ENCODE peak calls at places on chromosomes 13 and 19, in nine cellular contexts. X is IMR-90, E is AG04450, Y is upper lobe of right lung, F is chondrocyte, M is GM13977, H is endothelial cell of umbilical vein, C is neural progenitor cell, G is cardiac fibroblast. P is an unnamed sample.

GRCh38 chr19:32406161-32407003 is 812 bp downstream of the DPY19L3 start:
- DNase-seq in X (no peak), E (no peak), Y (no peak), F (no peak), M (no peak), H (peak), C (peak), G (no peak), P (no peak)

GRCh38 chr13:42548731-42549554 is 25.0 kb upstream of the TNFSF11 start:
- DNase-seq in X (no peak), E (no peak), Y (no peak), F (no peak), M (peak), H (peak), C (no peak), G (peak), P (peak)

GRCh38 chr13:30997697-30998547 is 65.5 kb downstream of the TEX26 start:
- DNase-seq in X (no peak), E (no peak), Y (no peak), F (no peak), M (no peak), H (no peak), C (no peak), G (no peak), P (no peak)

GRCh38 chr13:76667551-76667950 is 218.7 kb downstream of the KCTD12 start:
- DNase-seq in X (peak), E (peak), Y (no peak), F (no peak), M (no peak), H (peak), C (no peak), G (peak), P (no peak)

GRCh38 chr19:10516671-10517286 is 468 bp downstream of the S1PR5 start:
- DNase-seq in X (no peak), E (no peak), Y (no peak), F (no peak), M (peak), H (no peak), C (no peak), G (peak), P (no peak)

GRCh38 chr19:18541992-18542935 is 1.1 kb downstream of the FKBP8 start:
- DNase-seq in X (no peak), E (no peak), Y (no peak), F (no peak), M (peak), H (no peak), C (peak), G (peak), P (no peak)

GRCh38 chr13:29497137-29497654 is 98.3 kb downstream of the SLC7A1 start:
- DNase-seq in X (peak), E (peak), Y (peak), F (no peak), M (no peak), H (no peak), C (peak), G (peak), P (no peak)

GRCh38 chr13:63297162-63297561 is 1881.5 kb upstream of the PCDH20 start:
- DNase-seq in X (no peak), E (no peak), Y (no peak), F (no peak), M (no peak), H (no peak), C (no peak), G (no peak), P (no peak)

GRCh38 chr19:12664406-12665280 is 1.9 kb downstream of the MAN2B1 start:
- DNase-seq in X (no peak), E (no peak), Y (no peak), F (no peak), M (no peak), H (no peak), C (peak), G (peak), P (no peak)

GRCh38 chr13:110714798-110715394 is 1.4 kb downstream of the ING1 start:
- DNase-seq in X (peak), E (no peak), Y (peak), F (no peak), M (no peak), H (no peak), C (peak), G (peak), P (no peak)

GRCh38 chr13:112781881-112782361 is 92.1 kb downstream of the ATP11A start:
- DNase-seq in X (no peak), E (no peak), Y (peak), F (no peak), M (no peak), H (peak), C (no peak), G (no peak), P (no peak)

GRCh38 chr13:102293723-102294122 is 108.1 kb downstream of the FGF14 start:
- DNase-seq in X (no peak), E (no peak), Y (no peak), F (no peak), M (no peak), H (no peak), C (no peak), G (no peak), P (no peak)

GRCh38 chr13:40095695-40096356 is 440.4 kb downstream of the COG6 start:
- DNase-seq in X (no peak), E (no peak), Y (no peak), F (no peak), M (no peak), H (no peak), C (peak), G (no peak), P (no peak)
- TF ChIP-seq CTCF in X (no peak), E (no peak), Y (no peak), F (no peak), M (no peak), H (no peak), C (no peak), G (no peak), P (no peak)

GRCh38 chr13:109682534-109683244 is 103.7 kb downstream of the IRS2 start:
- DNase-seq in X (no peak), E (no peak), Y (no peak), F (no peak), M (no peak), H (no peak), C (no peak), G (no peak), P (no peak)
- TF ChIP-seq CTCF in X (no peak), E (no peak), Y (no peak), F (no peak), M (no peak), H (no peak), C (no peak), G (no peak), P (no peak)

DNA sequence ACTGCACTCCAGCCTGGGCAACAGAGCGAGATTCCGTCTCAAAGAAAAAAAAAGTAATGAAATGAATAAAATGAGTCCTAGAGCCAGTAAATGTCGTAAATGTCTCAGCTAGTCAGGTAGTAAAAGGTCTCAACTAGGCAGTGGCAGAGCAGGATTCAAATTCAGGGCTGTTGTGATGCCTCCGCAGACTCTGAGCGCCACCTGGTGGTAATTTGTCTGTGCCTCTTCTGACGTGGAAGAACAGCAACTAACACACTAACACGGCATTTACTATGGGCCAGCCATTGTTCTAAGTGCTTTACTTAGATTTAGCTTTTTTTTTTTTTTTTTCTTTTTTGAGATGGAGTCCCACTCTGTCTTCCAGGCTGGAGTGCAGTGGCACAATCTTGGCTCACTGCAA is 30.2 kb downstream of the CYP2F1 start:
- DNase-seq in X (peak), E (peak), Y (peak), F (no peak), M (peak), H (peak), C (peak), G (peak), P (peak)
- TF ChIP-seq CTCF in X (peak), E (peak), Y (peak), F (peak), M (peak), H (peak), C (peak), G (peak), P (peak)

DNA sequence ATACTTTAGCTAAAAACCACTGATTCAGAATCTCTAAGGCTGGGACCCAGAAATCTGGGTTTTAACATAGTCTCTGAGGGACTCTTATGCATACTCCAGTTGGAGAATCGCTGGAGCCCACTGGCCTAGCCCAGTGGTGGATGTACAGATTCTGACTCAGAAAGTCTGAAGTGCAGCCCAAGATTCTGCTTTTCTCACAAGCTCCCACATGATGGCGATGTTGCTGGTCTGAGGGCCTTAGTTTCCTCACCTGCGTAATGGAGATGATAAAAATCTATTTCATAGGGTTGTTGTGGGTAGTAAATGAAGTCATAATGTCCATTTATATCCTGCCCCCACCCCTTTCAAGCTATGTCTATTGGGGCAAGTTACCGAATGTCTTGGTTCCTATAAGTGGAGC is 7.7 kb upstream of the CDADC1 start:
- DNase-seq in X (peak), E (no peak), Y (no peak), F (no peak), M (no peak), H (peak), C (peak), G (peak), P (no peak)
- TF ChIP-seq CTCF in X (peak), E (peak), Y (peak), F (peak), M (peak), H (peak), C (peak), G (peak), P (peak)

GRCh38 chr13:50994651-50995050 is 85.1 kb downstream of the RNASEH2B start:
- DNase-seq in X (no peak), E (no peak), Y (no peak), F (no peak), M (no peak), H (no peak), C (no peak), G (no peak), P (no peak)
- TF ChIP-seq CTCF in X (no peak), E (no peak), Y (no peak), F (no peak), M (no peak), H (no peak), C (no peak), G (no peak), P (no peak)

GRCh38 chr19:14553939-14554243 is 18.0 kb downstream of the NDUFB7 start:
- DNase-seq in X (no peak), E (no peak), Y (no peak), F (no peak), M (no peak), H (no peak), C (no peak), G (no peak), P (no peak)
- TF ChIP-seq CTCF in X (no peak), E (no peak), Y (no peak), F (no peak), M (no peak), H (no peak), C (no peak), G (no peak), P (no peak)

GRCh38 chr19:35468637-35469036 is 20.6 kb downstream of the FFAR2 start:
- DNase-seq in X (no peak), E (no peak), Y (peak), F (no peak), M (peak), H (no peak), C (peak), G (peak), P (peak)
- TF ChIP-seq CTCF in X (peak), E (peak), Y (peak), F (peak), M (peak), H (no peak), C (peak), G (peak), P (peak)

GRCh38 chr19:30074741-30075460 is 132.9 kb downstream of the URI1 start:
- DNase-seq in X (no peak), E (no peak), Y (peak), F (peak), M (no peak), H (no peak), C (no peak), G (no peak), P (no peak)

GRCh38 chr19:30074096-30074495 is 132.1 kb downstream of the URI1 start:
- DNase-seq in X (no peak), E (no peak), Y (no peak), F (peak), M (no peak), H (no peak), C (no peak), G (no peak), P (no peak)

GRCh38 chr19:30071871-30072270 is 129.8 kb downstream of the URI1 start:
- DNase-seq in X (no peak), E (no peak), Y (peak), F (peak), M (no peak), H (no peak), C (no peak), G (no peak), P (no peak)

GRCh38 chr19:30070970-30071632 is 129.1 kb downstream of the URI1 start:
- DNase-seq in X (no peak), E (no peak), Y (peak), F (peak), M (no peak), H (no peak), C (no peak), G (no peak), P (no peak)

GRCh38 chr19:30073152-30074000 is 131.3 kb downstream of the URI1 start:
- DNase-seq in X (no peak), E (no peak), Y (peak), F (peak), M (no peak), H (no peak), C (no peak), G (no peak), P (no peak)
- TF ChIP-seq CTCF in X (no peak), E (no peak), Y (no peak), F (no peak), M (no peak), H (no peak), C (no peak), G (no peak), P (peak)

GRCh38 chr13:96792736-96793444 is 201.4 kb downstream of the OXGR1 start:
- DNase-seq in X (no peak), E (no peak), Y (no peak), F (no peak), M (no peak), H (no peak), C (no peak), G (peak), P (no peak)
- TF ChIP-seq CTCF in X (no peak), E (no peak), Y (no peak), F (no peak), M (no peak), H (no peak), C (no peak), G (no peak), P (no peak)

P was measured in GM10248.